ENCODE peak calls at places on chromosome 2, in four cellular contexts. N, S, P and W are unnamed samples.

GRCh38 chr2:30226144-30227032 is 4.9 kb upstream of the LBH start:
- DNase-seq in P (no peak), S (no peak), N (no peak), W (no peak)

GRCh38 chr2:219078126-219078525 is 17.4 kb upstream of the IHH start:
- DNase-seq in P (no peak), S (no peak), N (no peak), W (no peak)

GRCh38 chr2:218819103-218819502 is 12.5 kb downstream of the PRKAG3 start:
- DNase-seq in S (no peak), N (no peak), P (no peak), W (no peak)

GRCh38 chr2:102801098-102801718 is 39.4 kb downstream of the TMEM182 start:
- DNase-seq in P (peak), S (no peak), N (no peak), W (no peak)

GRCh38 chr2:24586955-24587354 is 95.9 kb downstream of the NCOA1 start:
- DNase-seq in S (no peak), P (no peak), N (no peak), W (no peak)

GRCh38 chr2:156077041-156077735 is 255.3 kb downstream of the NR4A2 start:
- DNase-seq in P (no peak), N (no peak), S (no peak), W (no peak)

GRCh38 chr2:220246356-220246755 is 618.9 kb downstream of the SLC4A3 start:
- DNase-seq in N (no peak), P (no peak), S (no peak), W (no peak)

GRCh38 chr2:128646091-128646490 is 327.4 kb upstream of the HS6ST1 start:
- DNase-seq in N (no peak), P (no peak), S (no peak), W (no peak)

GRCh38 chr2:160372585-160372984 is 121.0 kb downstream of the RBMS1 start:
- DNase-seq in N (no peak), S (no peak), P (no peak), W (no peak)